ENCODE peak calls at places on chromosomes 1 and 21, in ten cellular contexts. T is astrocyte of the spinal cord; J is A549; K is hepatocyte; R is body of pancreas; F is AG04450; P is BJ; B is fibroblast of lung; D is fibroblast of pulmonary artery; M is CD8-positive, alpha-beta T cell. O is an unnamed sample.

GRCh38 chr1:2837316-2837715 is 35.8 kb upstream of the TTC34 start:
- DNase-seq in T (no peak), J (no peak), K (no peak), R (no peak), F (no peak), P (no peak), B (no peak), D (no peak), M (no peak), O (no peak)

GRCh38 chr1:155127672-155128468 is at the start of gene EFNA1:
- DNase-seq in T (no peak), J (no peak), K (peak), R (peak), F (no peak), P (no peak), B (peak), D (peak), M (no peak), O (no peak)

GRCh38 chr1:230517786-230518185 is 91.7 kb upstream of the PGBD5 start:
- DNase-seq in T (no peak), J (no peak), K (no peak), R (peak), F (no peak), P (no peak), B (no peak), D (no peak), M (no peak), O (no peak)

GRCh38 chr1:245701631-245702030 is 546.8 kb downstream of the KIF26B start:
- DNase-seq in T (no peak), J (no peak), K (no peak), R (no peak), F (no peak), P (no peak), B (no peak), D (no peak), M (no peak), O (no peak)

GRCh38 chr1:59714966-59715365 is 99.8 kb upstream of the HOOK1 start:
- DNase-seq in T (no peak), J (no peak), K (no peak), R (no peak), F (no peak), P (no peak), B (peak), D (no peak), M (no peak), O (no peak)

GRCh38 chr1:41623736-41624135 is 139.3 kb upstream of the EDN2 start:
- DNase-seq in T (no peak), J (no peak), K (no peak), R (no peak), F (no peak), P (no peak), B (no peak), D (no peak), M (no peak), O (no peak)

GRCh38 chr1:6348511-6349191 is 44.9 kb downstream of the ACOT7 start:
- DNase-seq in T (peak), J (no peak), K (no peak), R (no peak), F (no peak), P (no peak), B (peak), D (peak), M (no peak), O (no peak)

GRCh38 chr1:160459056-160459455 is 58.7 kb downstream of the VANGL2 start:
- DNase-seq in T (no peak), J (no peak), K (no peak), R (no peak), F (no peak), P (no peak), B (peak), D (no peak), M (no peak), O (no peak)

GRCh38 chr1:56434025-56434424 is 145.3 kb downstream of the PLPP3 start:
- DNase-seq in T (no peak), J (no peak), K (peak), R (no peak), F (no peak), P (no peak), B (peak), D (no peak), M (no peak), O (no peak)

GRCh38 chr1:245060684-245061374 is 94.0 kb upstream of the KIF26B start:
- DNase-seq in T (peak), J (no peak), K (peak), R (peak), F (no peak), P (no peak), B (no peak), D (peak), M (no peak), O (no peak)

GRCh38 chr21:42379425-42380215 is 13.3 kb upstream of the TFF1 start:
- DNase-seq in T (no peak), J (no peak), K (no peak), R (no peak), F (no peak), P (no peak), B (no peak), D (no peak), M (no peak), O (no peak)

GRCh38 chr1:210758261-210758660 is 375.7 kb downstream of the KCNH1 start:
- DNase-seq in T (no peak), J (no peak), K (no peak), R (no peak), F (no peak), P (no peak), B (no peak), D (no peak), M (no peak), O (no peak)

GRCh38 chr1:69479734-69480133 is 88.0 kb upstream of the LRRC7 start:
- DNase-seq in T (no peak), J (no peak), K (no peak), R (no peak), F (no peak), P (no peak), B (no peak), D (no peak), M (no peak), O (no peak)

GRCh38 chr1:236365999-236366570 is 28.0 kb upstream of the EDARADD start:
- DNase-seq in T (no peak), J (no peak), K (no peak), R (no peak), F (no peak), P (no peak), B (no peak), D (no peak), M (no peak), O (no peak)

GRCh38 chr1:193143285-193143684 is 21.5 kb downstream of the CDC73 start:
- DNase-seq in T (peak), J (no peak), K (peak), R (no peak), F (no peak), P (no peak), B (no peak), D (peak), M (no peak), O (no peak)

GRCh38 chr1:231518485-231519035 is 9.9 kb upstream of the TSNAX start:
- DNase-seq in T (no peak), J (no peak), K (no peak), R (no peak), F (no peak), P (no peak), B (no peak), D (no peak), M (no peak), O (no peak)

GRCh38 chr1:182446033-182446669 is 3.8 kb upstream of the RGSL1 start:
- DNase-seq in T (peak), J (peak), K (peak), R (peak), F (no peak), P (peak), B (peak), D (peak), M (no peak), O (peak)

GRCh38 chr1:89451011-89451410 is 73.6 kb upstream of the LRRC8B start:
- DNase-seq in T (peak), J (no peak), K (no peak), R (no peak), F (no peak), P (no peak), B (peak), D (peak), M (no peak), O (peak)

GRCh38 chr1:178612261-178612660 is 99.4 kb downstream of the TEX35 start:
- DNase-seq in T (peak), J (no peak), K (no peak), R (no peak), F (no peak), P (peak), B (peak), D (peak), M (no peak), O (no peak)

GRCh38 chr1:158121604-158122254 is 59.0 kb upstream of the CD1D start:
- DNase-seq in T (peak), J (peak), K (peak), R (peak), F (no peak), P (no peak), B (peak), D (peak), M (no peak), O (no peak)
- TF ChIP-seq CTCF in T (peak), J (peak), K (peak), R (peak), F (peak), P (peak), B (peak), D (peak), M (peak), O (peak)

DNA sequence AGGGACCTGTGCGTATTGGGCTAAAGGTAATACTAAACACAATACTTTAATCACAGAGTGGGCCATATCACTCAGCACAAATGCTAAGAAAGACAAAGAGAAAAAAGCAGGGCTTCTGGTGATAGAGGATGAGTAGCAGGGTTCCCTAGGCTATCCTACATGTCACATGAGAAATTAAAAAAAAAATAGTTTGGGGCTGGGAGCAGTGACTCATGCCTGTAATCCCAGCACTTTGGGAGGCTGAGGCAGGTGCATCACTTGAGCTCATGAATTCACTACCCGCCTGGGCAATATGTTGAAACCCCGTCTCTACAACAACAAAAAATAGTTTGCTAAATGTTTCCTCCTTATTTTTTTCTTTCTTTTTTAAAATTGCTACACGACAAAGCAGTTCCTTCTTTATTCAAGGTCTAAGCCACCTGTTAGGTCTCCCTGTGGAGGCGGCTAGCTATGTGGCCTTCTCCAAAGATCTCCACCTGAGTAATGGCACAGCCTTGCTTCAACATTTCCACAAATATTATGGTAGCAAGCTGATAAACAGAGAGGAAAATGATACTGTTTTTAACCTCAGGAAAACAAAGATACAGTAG is 1.5 kb downstream of the ENSA start:
- DNase-seq in T (no peak), J (no peak), K (no peak), R (no peak), F (no peak), P (no peak), B (no peak), D (no peak), M (no peak), O (no peak)
- H3K4me3 ChIP-seq in T (peak), J (peak), K (peak), R (no peak), F (peak), P (no peak), B (peak), D (peak), M (no peak), O (peak)

GRCh38 chr1:99728494-99729235 is 37.8 kb downstream of the FRRS1 start:
- DNase-seq in T (peak), J (peak), K (no peak), R (no peak), F (no peak), P (no peak), B (peak), D (peak), M (no peak), O (no peak)
- TF ChIP-seq CTCF in T (peak), J (no peak), K (peak), R (peak), F (peak), P (peak), B (peak), D (peak), M (peak), O (peak)

GRCh38 chr21:30674312-30674711 is 31.6 kb downstream of the KRTAP20-3 start:
- DNase-seq in T (no peak), J (no peak), K (no peak), R (no peak), F (no peak), P (no peak), B (no peak), D (no peak), M (no peak), O (no peak)

GRCh38 chr21:30680586-30680985 is 37.9 kb downstream of the KRTAP20-3 start:
- DNase-seq in T (no peak), J (no peak), K (no peak), R (no peak), F (no peak), P (no peak), B (no peak), D (no peak), M (no peak), O (no peak)

GRCh38 chr21:30676737-30677136 is 34.1 kb downstream of the KRTAP20-3 start:
- DNase-seq in T (no peak), J (no peak), K (no peak), R (no peak), F (no peak), P (no peak), B (no peak), D (no peak), M (no peak), O (no peak)
- H3K4me3 ChIP-seq in T (no peak), J (no peak), K (no peak), R (no peak), F (no peak), P (no peak), B (no peak), D (no peak), M (no peak), O (no peak)

GRCh38 chr1:195934839-195935557 is 673.2 kb downstream of the KCNT2 start:
- DNase-seq in T (no peak), J (no peak), K (peak), R (no peak), F (no peak), P (peak), B (no peak), D (no peak), M (no peak), O (no peak)

GRCh38 chr1:195941314-195941713 is 666.9 kb downstream of the KCNT2 start:
- DNase-seq in T (no peak), J (no peak), K (no peak), R (no peak), F (no peak), P (no peak), B (no peak), D (no peak), M (no peak), O (no peak)

GRCh38 chr1:195939844-195940243 is 668.4 kb downstream of the KCNT2 start:
- DNase-seq in T (peak), J (no peak), K (peak), R (no peak), F (no peak), P (no peak), B (no peak), D (peak), M (no peak), O (no peak)
- TF ChIP-seq CTCF in T (peak), J (no peak), K (peak), R (no peak), F (peak), P (peak), B (peak), D (no peak), M (no peak), O (no peak)

DNA sequence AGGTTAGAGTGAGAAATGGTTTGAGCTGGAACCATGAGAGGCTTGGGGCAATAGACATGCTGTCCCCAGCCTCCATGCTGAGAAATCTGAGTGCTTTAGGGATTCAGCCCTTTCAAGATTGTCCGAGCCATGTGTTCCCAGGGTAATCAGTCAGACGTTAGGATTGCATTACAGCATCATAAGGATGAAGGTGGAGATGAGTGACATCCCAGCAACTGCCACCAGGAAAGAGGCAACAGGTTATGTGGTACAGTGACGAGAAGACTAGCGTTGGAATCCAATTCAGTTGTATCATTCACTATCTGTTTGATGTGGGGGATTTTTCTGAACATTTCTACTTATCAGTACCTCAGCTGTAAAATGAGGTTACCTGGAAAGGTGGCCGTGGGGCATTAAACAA is 1.7 kb downstream of the CAMK1G start:
- DNase-seq in T (no peak), J (no peak), K (no peak), R (no peak), F (no peak), P (no peak), B (no peak), D (no peak), M (no peak), O (no peak)
- H3K4me3 ChIP-seq in T (no peak), J (peak), K (no peak), R (no peak), F (peak), P (no peak), B (no peak), D (no peak), M (no peak), O (peak)

DNA sequence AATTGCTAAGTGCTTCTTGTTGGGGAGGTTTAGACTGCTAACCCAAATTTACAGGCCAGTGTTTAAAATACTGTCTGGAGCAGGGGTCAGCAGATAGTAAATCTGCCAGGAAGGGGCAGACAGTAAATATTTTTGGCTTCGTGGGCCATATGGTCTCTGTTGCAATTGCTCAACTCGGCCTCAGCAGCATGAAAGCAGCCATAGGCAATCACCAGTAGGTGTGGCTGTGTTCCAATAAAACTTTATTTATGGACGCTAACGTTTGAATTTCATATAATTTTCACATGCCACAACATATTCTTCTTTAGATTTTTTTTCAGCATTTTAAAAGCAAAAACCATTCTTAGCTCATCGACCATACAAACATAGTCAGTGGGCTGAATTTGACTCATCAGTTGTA is 172.7 kb downstream of the BRINP2 start:
- DNase-seq in T (no peak), J (no peak), K (no peak), R (no peak), F (no peak), P (peak), B (no peak), D (no peak), M (no peak), O (no peak)
- TF ChIP-seq CTCF in T (no peak), J (no peak), K (no peak), R (no peak), F (no peak), P (no peak), B (no peak), D (no peak), M (no peak), O (no peak)

DNA sequence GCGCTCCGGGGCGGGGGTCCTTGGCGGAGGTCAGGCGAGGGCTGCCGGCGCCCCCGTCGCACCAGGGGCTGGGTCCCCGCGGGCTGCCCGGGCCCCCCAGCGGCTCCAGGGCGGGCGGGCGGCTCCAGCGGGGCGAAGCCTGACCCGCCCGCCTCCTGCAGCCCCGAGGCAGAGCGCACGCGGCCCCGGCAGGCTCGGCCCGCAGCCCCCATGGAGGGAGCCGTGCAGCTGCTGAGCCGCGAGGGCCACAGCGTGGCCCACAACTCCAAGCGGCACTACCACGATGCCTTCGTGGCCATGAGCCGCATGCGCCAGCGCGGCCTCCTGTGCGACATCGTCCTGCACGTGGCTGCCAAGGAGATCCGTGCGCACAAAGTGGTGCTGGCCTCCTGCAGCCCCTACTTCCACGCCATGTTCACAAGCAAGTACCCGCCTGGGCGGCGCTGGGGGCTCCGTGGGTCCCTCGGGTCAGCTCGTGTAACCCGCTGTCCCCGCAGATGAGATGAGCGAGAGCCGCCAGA is 808 bp downstream of the KLHL17 start:
- DNase-seq in T (no peak), J (no peak), K (no peak), R (no peak), F (no peak), P (no peak), B (no peak), D (no peak), M (no peak), O (no peak)
- H3K4me3 ChIP-seq in T (peak), J (peak), K (peak), R (peak), F (peak), P (peak), B (peak), D (peak), M (peak), O (peak)

O was measured in AG09309.